ENCODE peak calls at places on chromosomes 4 and X, in six cellular contexts. T, M, H, K, P and W are unnamed samples.

GRCh38 chr4:121096629-121097028 is 24.3 kb upstream of the NDNF start:
- DNase-seq in T (peak; percentile 26), M (no peak), H (no peak), K (peak; percentile 48), P (peak; percentile 9), W (no peak)

GRCh38 chrX:67781132-67781531 is 237.3 kb downstream of the AR start:
- DNase-seq in T (no peak), M (no peak), H (no peak), K (no peak), P (no peak), W (no peak)

GRCh38 chrX:110402091-110402854 is 43.6 kb downstream of the RTL9 start:
- DNase-seq in T (no peak), M (no peak), H (peak; percentile 66), K (peak; percentile 92), P (no peak), W (no peak)

GRCh38 chr4:34261799-34262314 is 1982.5 kb downstream of the ARAP2 start:
- DNase-seq in T (no peak), M (no peak), H (no peak), K (peak; percentile 1), P (no peak), W (no peak)

GRCh38 chr4:123096038-123096437 is 173.6 kb upstream of the NUDT6 start:
- DNase-seq in T (peak; percentile 30), M (no peak), H (no peak), K (peak; percentile 31), P (no peak), W (no peak)

GRCh38 chr4:30789219-30789671 is 69.1 kb downstream of the PCDH7 start:
- DNase-seq in T (no peak), M (no peak), H (no peak), K (no peak), P (no peak), W (no peak)

GRCh38 chr4:27094224-27094623 is 233.6 kb downstream of the STIM2 start:
- DNase-seq in T (no peak), M (no peak), H (no peak), K (no peak), P (no peak), W (no peak)

GRCh38 chr4:153137168-153137567 is 67.1 kb upstream of the TRIM2 start:
- DNase-seq in T (peak; percentile 77), M (no peak), H (no peak), K (peak; percentile 90), P (no peak), W (no peak)

GRCh38 chr4:41141910-41142309 is 72.4 kb downstream of the APBB2 start:
- DNase-seq in T (no peak), M (no peak), H (no peak), K (peak; percentile 95), P (no peak), W (no peak)

GRCh38 chr4:26822546-26822945 is 38.1 kb upstream of the STIM2 start:
- DNase-seq in T (no peak), M (no peak), H (no peak), K (no peak), P (peak; percentile 42), W (no peak)

GRCh38 chr4:74181225-74181624 is 23.3 kb downstream of the MTHFD2L start:
- DNase-seq in T (no peak), M (no peak), H (no peak), K (peak; percentile 54), P (no peak), W (no peak)